ENCODE peak calls at places on chromosomes 13 and 19, in ten cellular contexts. Z, W, L, N, O, J, P, A, B and X are unnamed samples.

GRCh38 chr13:112522578-112522977 is 65.4 kb downstream of the TUBGCP3 start:
- DNase-seq in Z (no peak), W (no peak), L (no peak), N (no peak), O (no peak), J (no peak), P (peak), A (no peak), B (no peak), X (no peak)

GRCh38 chr13:113598481-113598880 is 13.9 kb downstream of the TFDP1 start:
- DNase-seq in Z (no peak), W (no peak), L (no peak), N (no peak), O (no peak), J (no peak), P (no peak), A (no peak), B (no peak), X (no peak)

GRCh38 chr19:13691569-13691968 is 72.8 kb upstream of the MRI1 start:
- DNase-seq in Z (no peak), W (no peak), L (no peak), N (no peak), O (no peak), J (no peak), P (no peak), A (no peak), B (no peak), X (no peak)

GRCh38 chr19:53102186-53102585 is 1.0 kb downstream of the ZNF160 start:
- DNase-seq in Z (no peak), W (no peak), L (no peak), N (no peak), O (no peak), J (no peak), P (no peak), A (no peak), B (no peak), X (no peak)

GRCh38 chr13:85013006-85013405 is 786.2 kb downstream of the SLITRK6 start:
- DNase-seq in Z (no peak), W (no peak), L (no peak), N (no peak), O (no peak), J (no peak), P (no peak), A (no peak), B (no peak), X (no peak)

GRCh38 chr13:65638572-65639168 is 1591.5 kb downstream of the PCDH9 start:
- DNase-seq in Z (no peak), W (no peak), L (no peak), N (no peak), O (peak), J (no peak), P (peak), A (no peak), B (no peak), X (no peak)

GRCh38 chr13:93079294-93079693 is 147.3 kb upstream of the GPC6 start:
- DNase-seq in Z (no peak), W (no peak), L (no peak), N (no peak), O (no peak), J (no peak), P (peak), A (no peak), B (no peak), X (no peak)

GRCh38 chr13:37289212-37289935 is 183.9 kb upstream of the CSNK1A1L start:
- DNase-seq in Z (no peak), W (no peak), L (no peak), N (no peak), O (no peak), J (no peak), P (no peak), A (no peak), B (no peak), X (no peak)

GRCh38 chr13:111937763-111938375 is 129.1 kb upstream of the SOX1 start:
- DNase-seq in Z (no peak), W (no peak), L (no peak), N (no peak), O (peak), J (no peak), P (no peak), A (no peak), B (no peak), X (no peak)

GRCh38 chr19:46975918-46976782 is 43.5 kb upstream of the NPAS1 start:
- DNase-seq in Z (peak), W (no peak), L (peak), N (peak), O (no peak), J (peak), P (peak), A (no peak), B (peak), X (peak)

GRCh38 chr13:110509971-110510786 is 51.3 kb downstream of the RAB20 start:
- DNase-seq in Z (no peak), W (no peak), L (no peak), N (no peak), O (peak), J (no peak), P (no peak), A (no peak), B (no peak), X (no peak)

GRCh38 chr19:12779162-12779993 is 4.0 kb upstream of the HOOK2 start:
- DNase-seq in Z (peak), W (no peak), L (peak), N (peak), O (peak), J (no peak), P (peak), A (no peak), B (no peak), X (no peak)

GRCh38 chr19:36041831-36042230 is 9.2 kb upstream of the CLIP3 start:
- DNase-seq in Z (no peak), W (no peak), L (peak), N (no peak), O (no peak), J (no peak), P (peak), A (no peak), B (peak), X (no peak)

GRCh38 chr19:48501446-48501960 is 10.1 kb downstream of the LMTK3 start:
- DNase-seq in Z (peak), W (no peak), L (no peak), N (no peak), O (no peak), J (no peak), P (no peak), A (no peak), B (peak), X (peak)

GRCh38 chr19:30307191-30307974 is 64.8 kb upstream of the ZNF536 start:
- DNase-seq in Z (no peak), W (no peak), L (no peak), N (no peak), O (no peak), J (no peak), P (no peak), A (no peak), B (no peak), X (no peak)